ENCODE peak calls at places on chromosomes 5 and 9, in four cellular contexts. One of them, this sample, is unnamed.
A peak's percentile ranks its signal among the peaks of the same experiment; 100 is the strongest.

GRCh38 chr9:117546894-117547293 is 132.0 kb upstream of the ASTN2 start:
- DNase-seq in OCI-LY7: no peak
- DNase-seq in GM23338: peak; percentile 17
- DNase-seq in colonic mucosa: peak; percentile 21
- DNase-seq in this sample: no peak

GRCh38 chr9:110115868-110116542 is 92.0 kb downstream of the C9orf152 start:
- DNase-seq in OCI-LY7: no peak
- DNase-seq in GM23338: no peak
- DNase-seq in colonic mucosa: no peak
- DNase-seq in this sample: no peak

GRCh38 chr5:81755320-81755719 is 4.4 kb upstream of the SSBP2 start:
- DNase-seq in OCI-LY7: no peak
- DNase-seq in GM23338: peak; percentile 91
- DNase-seq in colonic mucosa: no peak
- DNase-seq in this sample: no peak

GRCh38 chr9:80440724-80441123 is 869.0 kb downstream of the TLE4 start:
- DNase-seq in OCI-LY7: no peak
- DNase-seq in GM23338: peak; percentile 6
- DNase-seq in colonic mucosa: no peak
- DNase-seq in this sample: no peak

GRCh38 chr9:99762470-99762869 is 59.2 kb upstream of the NR4A3 start:
- DNase-seq in OCI-LY7: no peak
- DNase-seq in GM23338: no peak
- DNase-seq in colonic mucosa: no peak
- DNase-seq in this sample: no peak

GRCh38 chr5:177147239-177147638 is 13.7 kb downstream of the NSD1 start:
- DNase-seq in OCI-LY7: no peak
- DNase-seq in GM23338: no peak
- DNase-seq in colonic mucosa: no peak
- DNase-seq in this sample: no peak

GRCh38 chr5:6759401-6759800 is 46.2 kb downstream of the TENT4A start:
- DNase-seq in OCI-LY7: no peak
- DNase-seq in GM23338: peak; percentile 53
- DNase-seq in colonic mucosa: no peak
- DNase-seq in this sample: no peak

GRCh38 chr9:99184073-99184426 is 37.7 kb downstream of the ALG2 start:
- DNase-seq in OCI-LY7: no peak
- DNase-seq in GM23338: no peak
- DNase-seq in colonic mucosa: no peak
- DNase-seq in this sample: no peak

GRCh38 chr5:149310947-149311675 is 34.2 kb upstream of the GRPEL2 start:
- DNase-seq in OCI-LY7: no peak
- DNase-seq in GM23338: peak; percentile 47
- DNase-seq in colonic mucosa: no peak
- DNase-seq in this sample: no peak

GRCh38 chr9:123131258-123131657 is 97.8 kb downstream of the GPR21 start:
- DNase-seq in OCI-LY7: no peak
- DNase-seq in GM23338: peak; percentile 35
- DNase-seq in colonic mucosa: no peak
- DNase-seq in this sample: no peak

GRCh38 chr5:138967806-138968448 is 92.8 kb upstream of the LRRTM2 start:
- DNase-seq in OCI-LY7: no peak
- DNase-seq in GM23338: no peak
- DNase-seq in colonic mucosa: peak; percentile 94
- DNase-seq in this sample: no peak

GRCh38 chr5:111942661-111943401 is 185.8 kb upstream of the NREP start:
- DNase-seq in OCI-LY7: no peak
- DNase-seq in GM23338: no peak
- DNase-seq in colonic mucosa: no peak
- DNase-seq in this sample: no peak

GRCh38 chr5:36357391-36357790 is 55.7 kb upstream of the RANBP3L start:
- DNase-seq in OCI-LY7: no peak
- DNase-seq in GM23338: no peak
- DNase-seq in colonic mucosa: no peak
- DNase-seq in this sample: no peak

GRCh38 chr5:73496984-73497457 is 1.2 kb upstream of the BTF3 start:
- DNase-seq in OCI-LY7: peak; percentile 75
- DNase-seq in GM23338: peak; percentile 53
- DNase-seq in colonic mucosa: no peak
- DNase-seq in this sample: no peak

GRCh38 chr9:129702563-129702962 is 37.1 kb downstream of the PRRX2 start:
- DNase-seq in OCI-LY7: no peak
- DNase-seq in GM23338: no peak
- DNase-seq in colonic mucosa: peak; percentile 91
- DNase-seq in this sample: no peak

GRCh38 chr9:132697230-132697629 is 27.0 kb downstream of the GTF3C4 start:
- DNase-seq in OCI-LY7: peak; percentile 7
- DNase-seq in GM23338: no peak
- DNase-seq in colonic mucosa: no peak
- DNase-seq in this sample: no peak

GRCh38 chr9:126116351-126117157 is 210.1 kb upstream of the MVB12B start:
- DNase-seq in OCI-LY7: no peak
- DNase-seq in GM23338: no peak
- DNase-seq in colonic mucosa: no peak
- DNase-seq in this sample: no peak

GRCh38 chr9:88651682-88652633 is 117.0 kb downstream of the NXNL2 start:
- DNase-seq in OCI-LY7: no peak
- DNase-seq in GM23338: no peak
- DNase-seq in colonic mucosa: peak; percentile 65
- DNase-seq in this sample: no peak

GRCh38 chr5:52771343-52772039 is 16.2 kb upstream of the ITGA1 start:
- DNase-seq in OCI-LY7: no peak
- DNase-seq in GM23338: no peak
- DNase-seq in colonic mucosa: no peak
- DNase-seq in this sample: no peak

GRCh38 chr5:150502106-150502505 is 5.8 kb upstream of the NDST1 start:
- DNase-seq in OCI-LY7: no peak
- DNase-seq in GM23338: no peak
- DNase-seq in colonic mucosa: no peak
- DNase-seq in this sample: no peak

GRCh38 chr5:125486634-125487033 is 740.2 kb upstream of the ZNF608 start:
- DNase-seq in OCI-LY7: no peak
- DNase-seq in GM23338: no peak
- DNase-seq in colonic mucosa: no peak
- DNase-seq in this sample: no peak

GRCh38 chr5:96434201-96434645 is 1.2 kb upstream of the PCSK1 start:
- DNase-seq in OCI-LY7: peak; percentile 5
- DNase-seq in GM23338: peak; percentile 93
- DNase-seq in colonic mucosa: peak; percentile 61
- DNase-seq in this sample: peak; percentile 74

GRCh38 chr5:96440185-96440538 is 7.1 kb upstream of the PCSK1 start:
- DNase-seq in OCI-LY7: no peak
- DNase-seq in GM23338: no peak
- DNase-seq in colonic mucosa: no peak
- DNase-seq in this sample: no peak

DNA sequence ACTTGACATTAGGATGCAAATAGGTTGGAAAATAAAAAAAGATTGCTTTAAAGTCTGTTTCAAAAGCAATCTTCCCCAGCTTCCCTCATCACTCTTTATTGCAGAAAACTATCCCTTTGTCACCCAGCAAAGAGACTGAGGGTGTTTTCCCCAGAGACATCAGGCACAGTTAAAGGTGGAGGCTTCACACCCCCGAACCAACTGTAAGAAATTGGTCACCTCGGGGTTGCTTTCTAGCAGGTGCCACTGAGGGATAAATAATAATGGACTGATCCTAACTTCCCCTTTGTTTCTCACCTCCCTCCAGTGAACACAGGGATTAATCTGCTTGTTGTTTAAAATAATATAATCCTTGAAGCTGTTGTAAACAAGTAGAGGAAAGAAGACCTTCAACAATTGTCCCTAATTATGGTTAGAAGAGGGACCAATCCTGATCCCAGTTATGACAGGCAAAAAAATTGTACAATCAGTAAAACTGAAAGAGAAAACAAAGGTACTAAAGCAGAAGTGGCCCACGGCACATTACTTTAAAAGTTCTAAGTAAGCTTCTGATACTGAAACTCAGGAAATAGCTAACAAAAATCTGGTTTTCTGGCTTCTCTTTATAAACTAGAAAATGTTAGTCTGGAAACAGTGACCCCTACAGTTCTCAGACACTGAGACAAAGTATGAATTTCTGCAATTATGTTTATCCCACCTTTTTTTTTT is 6.6 kb upstream of the PCSK1 start:
- DNase-seq in OCI-LY7: peak; percentile 69
- DNase-seq in GM23338: no peak
- DNase-seq in colonic mucosa: no peak
- DNase-seq in this sample: no peak
- TF ChIP-seq CTCF in OCI-LY7: peak; percentile 71
- TF ChIP-seq CTCF in GM23338: peak; percentile 21
- TF ChIP-seq CTCF in colonic mucosa: no peak
- TF ChIP-seq CTCF in this sample: no peak

GRCh38 chr5:17428176-17428800 is 69.7 kb upstream of the TAF11L2 start:
- DNase-seq in OCI-LY7: no peak
- DNase-seq in GM23338: no peak
- DNase-seq in colonic mucosa: no peak
- DNase-seq in this sample: no peak
- TF ChIP-seq CTCF in OCI-LY7: no peak
- TF ChIP-seq CTCF in GM23338: no peak
- TF ChIP-seq CTCF in colonic mucosa: no peak
- TF ChIP-seq CTCF in this sample: no peak

GRCh38 chr9:8890695-8891094 is 1091.1 kb upstream of the DMAC1 start:
- DNase-seq in OCI-LY7: no peak
- DNase-seq in GM23338: no peak
- DNase-seq in colonic mucosa: no peak
- DNase-seq in this sample: no peak
- TF ChIP-seq CTCF in OCI-LY7: no peak
- TF ChIP-seq CTCF in GM23338: no peak
- TF ChIP-seq CTCF in colonic mucosa: no peak
- TF ChIP-seq CTCF in this sample: no peak

GRCh38 chr5:79130781-79131180 is 19.2 kb downstream of the BHMT start:
- DNase-seq in OCI-LY7: no peak
- DNase-seq in GM23338: peak; percentile 18
- DNase-seq in colonic mucosa: no peak
- DNase-seq in this sample: no peak

GRCh38 chr5:79136618-79137017 is 25.0 kb downstream of the BHMT start:
- DNase-seq in OCI-LY7: no peak
- DNase-seq in GM23338: no peak
- DNase-seq in colonic mucosa: no peak
- DNase-seq in this sample: no peak

GRCh38 chr5:79135790-79136553 is 24.4 kb downstream of the BHMT start:
- DNase-seq in OCI-LY7: no peak
- DNase-seq in GM23338: no peak
- DNase-seq in colonic mucosa: no peak
- DNase-seq in this sample: no peak

GRCh38 chr5:79133657-79134451 is 22.2 kb downstream of the BHMT start:
- DNase-seq in OCI-LY7: peak; percentile 81
- DNase-seq in GM23338: peak; percentile 89
- DNase-seq in colonic mucosa: peak; percentile 72
- DNase-seq in this sample: peak; percentile 51

GRCh38 chr5:79133121-79133656 is 21.6 kb downstream of the BHMT start:
- DNase-seq in OCI-LY7: peak; percentile 74
- DNase-seq in GM23338: peak; percentile 71
- DNase-seq in colonic mucosa: no peak
- DNase-seq in this sample: no peak
- TF ChIP-seq CTCF in OCI-LY7: peak; percentile 77
- TF ChIP-seq CTCF in GM23338: peak; percentile 70
- TF ChIP-seq CTCF in colonic mucosa: peak; percentile 30
- TF ChIP-seq CTCF in this sample: peak; percentile 61

GRCh38 chr9:9003184-9003583 is 1203.6 kb upstream of the DMAC1 start:
- DNase-seq in OCI-LY7: no peak
- DNase-seq in GM23338: peak; percentile 48
- DNase-seq in colonic mucosa: peak; percentile 19
- DNase-seq in this sample: no peak
- TF ChIP-seq CTCF in OCI-LY7: no peak
- TF ChIP-seq CTCF in GM23338: peak; percentile 50
- TF ChIP-seq CTCF in colonic mucosa: no peak
- TF ChIP-seq CTCF in this sample: peak; percentile 36

DNA sequence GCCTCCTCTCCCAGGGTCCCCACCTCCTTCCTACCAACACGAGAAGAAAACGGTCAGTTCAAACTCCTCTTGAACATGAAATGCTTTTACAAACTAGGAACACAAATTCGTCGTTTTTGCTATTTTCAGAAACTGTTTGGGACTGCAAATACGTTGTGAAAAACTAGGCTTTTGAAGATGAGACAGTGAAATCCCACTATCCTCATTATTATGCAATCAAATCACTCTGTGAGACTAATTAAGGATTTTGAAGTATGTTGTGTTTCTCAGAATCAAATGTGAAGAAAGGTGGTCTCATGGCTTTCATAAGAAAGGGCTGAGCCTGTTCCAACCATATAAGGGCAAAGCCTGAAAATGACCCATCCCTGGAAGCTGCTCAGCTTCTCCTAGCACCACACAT is 33.2 kb downstream of the CDH6 start:
- DNase-seq in OCI-LY7: no peak
- DNase-seq in GM23338: no peak
- DNase-seq in colonic mucosa: no peak
- DNase-seq in this sample: no peak
- TF ChIP-seq CTCF in OCI-LY7: no peak
- TF ChIP-seq CTCF in GM23338: no peak
- TF ChIP-seq CTCF in colonic mucosa: no peak
- TF ChIP-seq CTCF in this sample: no peak